ENCODE peak calls at places on chromosomes 4 and X, in five cellular contexts. A is NCI-H748 treated with DMSO at 0.1 percent for 48 hours; T is glomerular endothelial cell; Z is naive thymus-derived CD8-positive, alpha-beta T cell; F is nucleus accumbens. L is an unnamed sample.

GRCh38 chr4:2745981-2746806 is 9.9 kb downstream of the TNIP2 start:
- DNase-seq in F (no peak), A (no peak), Z (no peak), T (no peak), L (no peak)

GRCh38 chr4:108008721-108009120 is 19.0 kb downstream of the HADH start:
- DNase-seq in Z (no peak), A (no peak), F (no peak), T (no peak), L (no peak)

GRCh38 chr4:36386691-36387090 is 105.3 kb downstream of the DTHD1 start:
- DNase-seq in F (no peak), Z (no peak), A (no peak), T (no peak), L (no peak)

GRCh38 chr4:29549308-29549707 is 1170.9 kb upstream of the PCDH7 start:
- DNase-seq in A (no peak), F (no peak), T (no peak), Z (no peak), L (no peak)

GRCh38 chr4:186931519-186931918 is 207.9 kb upstream of the FAT1 start:
- DNase-seq in T (no peak), A (no peak), F (no peak), Z (no peak), L (no peak)

GRCh38 chr4:146654976-146655761 is 16.5 kb downstream of the POU4F2 start:
- DNase-seq in T (no peak), F (no peak), A (no peak), Z (no peak), L (no peak)

GRCh38 chrX:143873343-143873742 is 10.5 kb upstream of the UBE2NL start:
- DNase-seq in T (no peak), Z (no peak), F (no peak), A (no peak), L (no peak)

GRCh38 chr4:40991908-40992307 is 222.4 kb downstream of the APBB2 start:
- DNase-seq in T (no peak), A (no peak), F (no peak), Z (no peak), L (no peak)

GRCh38 chrX:153608821-153609220 is 9.9 kb upstream of the CCNQ start:
- DNase-seq in F (no peak), A (no peak), Z (no peak), T (no peak), L (no peak)